ENCODE peak calls at places on chromosomes 7 and 10, in five cellular contexts. O is IMR-90, P is NCI-H2029, K is kidney tubule cell, X is amniotic stem cell. M is an unnamed sample.

GRCh38 chr10:92681306-92681823 is 8.4 kb upstream of the HHEX start:
- DNase-seq in P (no peak), K (no peak), X (no peak), O (no peak), M (no peak)

GRCh38 chr10:50416181-50416824 is 165.0 kb upstream of the ASAH2 start:
- DNase-seq in O (peak), P (no peak), K (peak), X (no peak), M (no peak)

GRCh38 chr7:75546272-75547015 is 54.3 kb downstream of the SPDYE5 start:
- DNase-seq in P (no peak), K (no peak), O (no peak), X (no peak), M (no peak)

GRCh38 chr7:1694551-1694950 is 24.5 kb downstream of the ELFN1 start:
- DNase-seq in P (no peak), O (no peak), X (no peak), K (no peak), M (no peak)

GRCh38 chr7:3551536-3551935 is 250.5 kb downstream of the SDK1 start:
- DNase-seq in O (no peak), K (peak), X (no peak), P (no peak), M (no peak)

GRCh38 chr7:135335628-135336139 is 102.0 kb downstream of the STRA8 start:
- DNase-seq in P (peak), X (no peak), O (peak), K (peak), M (peak)

GRCh38 chr10:13349776-13350274 is 1.7 kb upstream of the SEPHS1 start:
- DNase-seq in O (peak), X (no peak), P (no peak), K (peak), M (peak)

GRCh38 chr7:12620371-12620770 is 49.9 kb downstream of the SCIN start:
- DNase-seq in X (no peak), K (no peak), O (peak), P (no peak), M (no peak)

GRCh38 chr7:27745064-27745583 is 5.2 kb downstream of the TAX1BP1 start:
- DNase-seq in O (peak), X (peak), K (peak), P (no peak), M (peak)

GRCh38 chr7:140230517-140230861 is 53.7 kb upstream of the KDM7A start:
- DNase-seq in O (no peak), X (no peak), P (peak), K (peak), M (peak)

GRCh38 chr10:77849039-77849664 is 77.4 kb downstream of the DLG5 start:
- DNase-seq in P (no peak), X (no peak), O (no peak), K (no peak), M (peak)

GRCh38 chr7:11833431-11833830 is 1.4 kb upstream of the THSD7A start:
- DNase-seq in X (no peak), O (no peak), K (peak), P (peak), M (no peak)

M was measured in HuH-7.